ENCODE peak calls at places on chromosomes 12 and 14, in eight cellular contexts. Q is left cardiac atrium, Y is posterior cingulate gyrus, S is dorsolateral prefrontal cortex, Z is non-pigmented ciliary epithelial cell, M is HFFc6, V is heart right ventricle, E is GM12892. L is an unnamed sample.

GRCh38 chr12:26748741-26749431 is 84.1 kb downstream of the ITPR2 start:
- DNase-seq in Y (no peak), Q (no peak), E (no peak), S (no peak), V (no peak), Z (peak; percentile 44), M (peak; percentile 34), L (no peak)

GRCh38 chr14:99730876-99731351 is 46.8 kb downstream of the CYP46A1 start:
- DNase-seq in E (no peak), M (no peak), Y (peak; percentile 19), V (no peak), Q (peak; percentile 20), Z (no peak), S (peak; percentile 45), L (peak; percentile 69)

GRCh38 chr12:32139064-32139421 is 32.4 kb downstream of the BICD1 start:
- DNase-seq in Z (no peak), V (no peak), M (no peak), S (no peak), Y (no peak), E (peak; percentile 20), Q (no peak), L (no peak)

GRCh38 chr12:51847830-51848727 is at the start of gene FIGNL2:
- DNase-seq in M (no peak), Y (no peak), E (no peak), S (no peak), Q (no peak), V (peak; percentile 46), Z (no peak), L (peak; percentile 83)

GRCh38 chr12:43069768-43070221 is 480.2 kb upstream of the PRICKLE1 start:
- DNase-seq in V (peak; percentile 34), M (no peak), Y (no peak), Z (no peak), Q (peak; percentile 74), E (no peak), S (no peak), L (no peak)

GRCh38 chr12:43980627-43981191 is 144.8 kb downstream of the TMEM117 start:
- DNase-seq in Z (no peak), Q (no peak), Y (no peak), M (no peak), E (no peak), V (no peak), S (no peak), L (no peak)

GRCh38 chr14:38867561-38868150 is 235.4 kb downstream of the SEC23A start:
- DNase-seq in V (peak; percentile 26), E (no peak), Z (peak; percentile 60), Q (peak; percentile 77), M (peak; percentile 70), Y (peak; percentile 49), S (peak; percentile 81), L (no peak)

GRCh38 chr12:125023065-125023464 is 29.6 kb downstream of the BRI3BP start:
- DNase-seq in S (no peak), E (no peak), Q (no peak), M (no peak), Y (no peak), Z (no peak), V (no peak), L (no peak)

GRCh38 chr14:104913413-104913812 is 11.3 kb upstream of the PLD4 start:
- DNase-seq in Y (no peak), E (no peak), Z (no peak), V (no peak), S (no peak), M (no peak), Q (no peak), L (no peak)

GRCh38 chr12:132315951-132316350 is 13.4 kb downstream of the GALNT9 start:
- DNase-seq in V (peak; percentile 3), M (no peak), E (no peak), Z (no peak), Y (no peak), Q (peak; percentile 7), S (no peak), L (no peak)

L was measured in upper lobe of left lung.